ENCODE peak calls at places on chromosome 16, in ten cellular contexts. V, X, H, C, T, U, I, Z, K and O are unnamed samples.

GRCh38 chr16:50372611-50373344 is 4.0 kb upstream of the BRD7 start:
- DNase-seq in V (no peak), X (no peak), H (peak), C (peak), T (peak), U (peak), I (no peak), Z (no peak), K (no peak), O (no peak)

GRCh38 chr16:88730632-88731607 is 24.6 kb downstream of the CTU2 start:
- DNase-seq in V (no peak), X (no peak), H (no peak), C (no peak), T (no peak), U (no peak), I (no peak), Z (peak), K (no peak), O (no peak)

GRCh38 chr16:12211870-12212690 is 235.5 kb downstream of the SNX29 start:
- DNase-seq in V (peak), X (no peak), H (no peak), C (no peak), T (no peak), U (no peak), I (peak), Z (no peak), K (no peak), O (no peak)

GRCh38 chr16:84024854-84025253 is 17.7 kb downstream of the SLC38A8 start:
- DNase-seq in V (no peak), X (no peak), H (peak), C (no peak), T (no peak), U (peak), I (no peak), Z (peak), K (no peak), O (no peak)

GRCh38 chr16:86398201-86398600 is 112.1 kb upstream of the FOXF1 start:
- DNase-seq in V (no peak), X (no peak), H (no peak), C (no peak), T (no peak), U (no peak), I (no peak), Z (no peak), K (no peak), O (no peak)

GRCh38 chr16:23435500-23435899 is 17.5 kb downstream of the COG7 start:
- DNase-seq in V (peak), X (peak), H (peak), C (peak), T (peak), U (peak), I (peak), Z (peak), K (no peak), O (peak)

GRCh38 chr16:81593481-81593880 is 148.9 kb downstream of the CMIP start:
- DNase-seq in V (no peak), X (no peak), H (no peak), C (no peak), T (no peak), U (no peak), I (no peak), Z (no peak), K (no peak), O (no peak)

GRCh38 chr16:7137560-7138330 is 194.9 kb upstream of the RBFOX1 start:
- DNase-seq in V (peak), X (no peak), H (peak), C (no peak), T (no peak), U (no peak), I (no peak), Z (no peak), K (no peak), O (no peak)

GRCh38 chr16:27475561-27475960 is 73.6 kb downstream of the IL21R start:
- DNase-seq in V (no peak), X (no peak), H (peak), C (no peak), T (no peak), U (peak), I (no peak), Z (peak), K (no peak), O (no peak)

GRCh38 chr16:69424935-69425784 is 741 bp downstream of the CYB5B start:
- DNase-seq in V (peak), X (no peak), H (no peak), C (no peak), T (no peak), U (no peak), I (no peak), Z (no peak), K (no peak), O (no peak)

GRCh38 chr16:3725291-3725690 is 8.0 kb upstream of the TRAP1 start:
- DNase-seq in V (no peak), X (no peak), H (no peak), C (no peak), T (no peak), U (no peak), I (no peak), Z (no peak), K (no peak), O (no peak)

GRCh38 chr16:16033208-16033717 is 83.8 kb downstream of the ABCC1 start:
- DNase-seq in V (peak), X (peak), H (no peak), C (no peak), T (no peak), U (no peak), I (no peak), Z (no peak), K (no peak), O (no peak)

GRCh38 chr16:58515871-58516767 is 802 bp downstream of the SETD6 start:
- DNase-seq in V (peak), X (peak), H (peak), C (peak), T (no peak), U (no peak), I (peak), Z (no peak), K (no peak), O (peak)

GRCh38 chr16:57093845-57094564 is 1.6 kb downstream of the CPNE2 start:
- DNase-seq in V (peak), X (no peak), H (no peak), C (no peak), T (no peak), U (no peak), I (peak), Z (no peak), K (no peak), O (no peak)
- H3K4me3 ChIP-seq in V (no peak), X (no peak), H (no peak), C (no peak), T (peak), U (peak), I (no peak), Z (peak), K (peak), O (peak)

DNA sequence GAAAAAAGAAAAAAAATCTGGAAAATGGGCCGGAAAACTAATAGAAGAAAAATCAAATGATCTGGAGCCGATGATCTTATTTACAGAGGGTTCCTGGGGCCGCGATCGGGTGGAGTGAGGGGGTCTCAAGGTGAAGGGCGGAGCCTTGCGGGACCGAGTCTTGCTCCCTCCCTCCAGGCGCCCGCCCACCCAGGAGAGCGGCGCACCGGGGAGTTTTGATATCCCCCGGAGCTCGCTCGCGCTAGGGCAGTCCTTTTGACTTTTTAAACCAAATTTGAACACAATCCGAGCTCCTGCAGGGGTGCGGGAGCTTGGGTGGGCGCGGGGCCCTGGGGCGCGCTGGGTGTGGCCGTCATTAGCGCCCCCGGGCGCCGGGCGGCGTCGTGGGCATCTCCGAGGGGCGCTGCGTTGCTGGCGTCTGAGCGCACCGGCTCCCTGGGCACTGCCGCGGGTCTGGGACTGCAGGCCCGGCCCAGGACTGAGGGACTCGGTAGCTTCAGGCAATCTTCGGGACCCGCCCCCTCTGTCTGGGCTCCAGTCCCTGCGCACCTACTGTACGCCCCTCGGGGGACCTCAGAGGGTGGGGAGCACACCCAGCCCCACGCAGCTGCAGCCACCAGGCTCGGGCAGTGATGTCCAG is 10.9 kb downstream of the MAF start:
- DNase-seq in V (no peak), X (no peak), H (no peak), C (peak), T (peak), U (no peak), I (no peak), Z (no peak), K (no peak), O (no peak)
- H3K4me3 ChIP-seq in V (peak), X (peak), H (no peak), C (peak), T (peak), U (peak), I (peak), Z (no peak), K (peak), O (peak)

DNA sequence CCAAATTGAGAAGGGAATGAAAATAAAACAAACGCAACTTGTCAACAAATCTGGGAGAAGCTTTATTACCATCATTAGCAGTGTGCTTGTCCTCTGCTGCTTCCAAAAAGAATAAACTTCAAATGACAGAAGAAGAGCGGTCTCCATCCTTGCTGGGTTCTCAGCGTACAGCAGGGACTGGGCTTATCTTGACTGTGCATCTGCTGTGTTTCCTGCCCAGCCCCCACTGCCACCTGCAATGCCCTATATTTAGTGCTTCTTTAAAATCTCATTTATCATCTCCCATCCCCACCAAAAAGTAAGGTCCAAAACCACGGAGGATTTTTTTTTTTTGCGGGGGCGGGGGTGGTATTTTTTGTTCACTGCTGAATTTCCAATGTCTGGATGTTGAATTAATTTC is 34.7 kb upstream of the C16orf78 start:
- DNase-seq in V (no peak), X (no peak), H (no peak), C (no peak), T (no peak), U (no peak), I (no peak), Z (no peak), K (peak), O (no peak)
- H3K4me3 ChIP-seq in V (no peak), X (no peak), H (no peak), C (no peak), T (no peak), U (no peak), I (no peak), Z (no peak), K (no peak), O (no peak)

GRCh38 chr16:67516296-67517177 is 12.1 kb upstream of the RIPOR1 start:
- DNase-seq in V (no peak), X (no peak), H (no peak), C (no peak), T (no peak), U (peak), I (no peak), Z (peak), K (no peak), O (no peak)
- H3K4me3 ChIP-seq in V (no peak), X (no peak), H (no peak), C (no peak), T (no peak), U (no peak), I (no peak), Z (no peak), K (no peak), O (no peak)

DNA sequence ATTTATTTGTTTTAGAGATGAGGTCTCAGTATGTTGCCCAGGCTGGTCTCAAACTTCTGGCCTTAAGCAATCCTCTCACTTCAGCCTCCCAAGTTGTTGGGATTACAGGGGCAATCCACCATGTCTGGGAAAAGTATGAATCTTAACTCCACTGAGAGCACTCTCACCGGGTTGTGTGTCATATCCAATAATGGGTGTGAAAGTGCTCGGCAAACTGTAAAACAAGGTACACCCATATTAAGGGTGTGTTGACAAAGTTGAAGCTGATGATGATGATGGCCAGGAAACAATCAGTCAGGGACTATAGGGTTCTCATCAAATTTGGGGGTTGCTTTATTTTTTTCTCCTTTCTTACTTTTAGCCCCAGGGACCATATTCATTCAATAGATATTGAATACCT is 25.3 kb upstream of the TMC5 start:
- DNase-seq in V (peak), X (no peak), H (no peak), C (no peak), T (no peak), U (no peak), I (no peak), Z (no peak), K (no peak), O (no peak)
- H3K4me3 ChIP-seq in V (no peak), X (no peak), H (no peak), C (no peak), T (no peak), U (no peak), I (no peak), Z (no peak), K (no peak), O (peak)

DNA sequence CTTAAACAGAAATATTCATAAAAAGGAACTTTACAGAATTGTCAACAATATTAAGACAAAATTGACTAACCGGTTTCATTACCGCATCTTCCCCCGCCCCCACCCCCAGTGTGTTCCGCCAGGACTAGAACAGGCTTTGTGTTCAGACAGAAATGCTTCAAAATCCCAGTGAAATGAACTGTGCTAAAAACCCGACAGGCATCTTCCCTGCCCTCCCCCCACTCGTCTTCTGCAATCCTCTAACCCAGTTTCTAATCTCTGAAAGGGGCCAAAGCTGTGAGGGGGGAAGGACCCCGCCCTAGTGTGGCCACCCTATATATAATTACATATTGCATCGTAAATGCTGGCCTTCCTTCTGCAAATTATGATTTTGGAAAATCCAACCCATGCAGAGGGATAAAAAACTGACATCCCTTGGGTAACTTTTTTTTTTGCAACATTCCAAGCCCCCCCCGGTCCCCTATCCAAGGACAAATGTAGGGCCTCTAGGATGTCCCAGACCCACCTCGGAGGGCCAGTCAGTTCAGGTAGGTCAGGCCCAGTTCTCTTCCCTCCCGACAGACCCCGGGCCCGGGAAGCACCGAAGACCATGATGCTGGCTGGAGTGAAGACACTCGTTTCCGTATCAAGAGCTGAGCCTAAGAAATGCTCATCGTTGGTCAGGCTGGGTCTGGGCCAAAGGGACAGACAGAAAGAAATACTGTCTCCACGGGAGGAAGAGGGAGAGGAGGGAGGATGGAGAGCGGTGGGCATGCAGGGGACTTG is 1.2 kb upstream of the ROGDI start:
- DNase-seq in V (no peak), X (no peak), H (no peak), C (no peak), T (no peak), U (no peak), I (no peak), Z (no peak), K (no peak), O (no peak)
- H3K4me3 ChIP-seq in V (no peak), X (no peak), H (no peak), C (no peak), T (peak), U (no peak), I (no peak), Z (no peak), K (peak), O (no peak)

GRCh38 chr16:54115558-54115957 is 171.0 kb downstream of the IRX3 start:
- DNase-seq in V (no peak), X (no peak), H (no peak), C (no peak), T (no peak), U (no peak), I (no peak), Z (no peak), K (no peak), O (no peak)

GRCh38 chr16:54106078-54106477 is 180.5 kb downstream of the IRX3 start:
- DNase-seq in V (no peak), X (no peak), H (no peak), C (no peak), T (no peak), U (no peak), I (no peak), Z (no peak), K (no peak), O (no peak)

GRCh38 chr16:54112807-54113206 is 173.8 kb downstream of the IRX3 start:
- DNase-seq in V (no peak), X (no peak), H (no peak), C (no peak), T (no peak), U (no peak), I (no peak), Z (no peak), K (no peak), O (no peak)

GRCh38 chr16:54107803-54108202 is 178.8 kb downstream of the IRX3 start:
- DNase-seq in V (no peak), X (no peak), H (no peak), C (no peak), T (no peak), U (no peak), I (no peak), Z (no peak), K (no peak), O (no peak)

DNA sequence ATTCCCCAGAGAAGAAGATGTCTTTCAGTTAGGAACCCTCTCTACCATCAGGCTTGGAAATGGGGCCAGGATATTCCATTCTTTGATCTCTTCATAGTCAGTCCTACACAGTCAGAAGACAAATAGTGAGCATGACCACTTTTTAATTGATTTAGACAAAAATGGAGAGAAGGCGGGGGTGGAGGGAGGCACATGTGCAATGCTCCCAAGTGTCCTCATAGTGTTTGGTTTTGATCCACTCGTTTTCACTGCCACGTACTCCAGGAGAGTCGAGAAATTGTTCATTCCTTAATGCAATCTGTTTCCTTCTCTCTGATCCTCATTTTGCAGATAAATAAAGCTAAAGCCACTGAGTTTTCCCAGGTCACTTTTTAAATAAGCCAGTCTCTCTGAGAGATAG is 176.0 kb downstream of the IRX3 start:
- DNase-seq in V (no peak), X (no peak), H (no peak), C (no peak), T (no peak), U (no peak), I (no peak), Z (no peak), K (no peak), O (no peak)
- H3K4me3 ChIP-seq in V (no peak), X (no peak), H (no peak), C (no peak), T (no peak), U (no peak), I (no peak), Z (no peak), K (no peak), O (no peak)